ENCODE peak calls at places on chromosomes 4 and X, in four cellular contexts. N, B, H and A are unnamed samples.
A peak's percentile ranks its signal among the peaks of the same experiment; 100 is the strongest.

GRCh38 chrX:15854080-15854655 is 445 bp downstream of the AP1S2 start:
- DNase-seq in N (peak; percentile 2), B (no peak), H (peak; percentile 6), A (no peak)

GRCh38 chr4:1130318-1131186 is 17.2 kb upstream of the RNF212 start:
- DNase-seq in H (peak; percentile 56), B (peak; percentile 57), N (peak; percentile 80), A (no peak)

GRCh38 chrX:68826113-68826980 is 2.5 kb upstream of the EFNB1 start:
- DNase-seq in H (no peak), N (no peak), B (no peak), A (no peak)

GRCh38 chrX:6968231-6968630 is 179.3 kb upstream of the STS start:
- DNase-seq in N (no peak), H (no peak), B (no peak), A (no peak)

GRCh38 chr4:136864580-136865185 is 667.6 kb downstream of the PCDH18 start:
- DNase-seq in B (peak; percentile 69), H (no peak), N (peak; percentile 90), A (peak; percentile 46)

GRCh38 chr4:185597532-185598188 is 62.4 kb upstream of the PDLIM3 start:
- DNase-seq in N (peak; percentile 87), B (peak; percentile 66), H (peak; percentile 41), A (peak; percentile 51)

GRCh38 chrX:338836-339400 is 20.3 kb upstream of the GTPBP6 start:
- DNase-seq in B (no peak), H (no peak), N (no peak), A (no peak)

GRCh38 chr4:109375778-109376414 is 57.7 kb upstream of the SEC24B start:
- DNase-seq in H (no peak), N (no peak), B (no peak), A (no peak)

GRCh38 chrX:10259716-10260115 is 102.9 kb downstream of the CLCN4 start:
- DNase-seq in H (no peak), B (no peak), N (peak; percentile 20), A (peak; percentile 24)

GRCh38 chr4:6992728-6993655 is 50.2 kb upstream of the TADA2B start:
- DNase-seq in N (no peak), H (no peak), B (no peak), A (peak; percentile 51)

GRCh38 chrX:33032700-33033099 is 178.6 kb downstream of the DMD start:
- DNase-seq in B (no peak), N (peak; percentile 48), H (no peak), A (no peak)

GRCh38 chrX:108420481-108420880 is 17.7 kb downstream of the COL4A6 start:
- DNase-seq in N (no peak), H (no peak), B (no peak), A (no peak)

GRCh38 chrX:138775501-138775900 is 64.0 kb upstream of the FGF13 start:
- DNase-seq in H (no peak), B (no peak), N (peak; percentile 54), A (no peak)

GRCh38 chr4:52248836-52249235 is 197.7 kb downstream of the SPATA18 start:
- DNase-seq in H (no peak), N (no peak), B (no peak), A (no peak)

GRCh38 chr4:110184124-110184790 is 14.2 kb downstream of the ELOVL6 start:
- DNase-seq in H (no peak), N (no peak), B (no peak), A (no peak)

GRCh38 chrX:109889289-109890006 is 113.5 kb upstream of the TMEM164 start:
- DNase-seq in H (no peak), B (no peak), N (peak; percentile 47), A (no peak)

GRCh38 chrX:52015794-52016193 is 53.2 kb downstream of the MAGED4B start:
- DNase-seq in H (no peak), B (no peak), N (no peak), A (no peak)

GRCh38 chr4:172515266-172515879 is 653.2 kb upstream of the GALNT7 start:
- DNase-seq in N (no peak), H (no peak), B (no peak), A (no peak)

GRCh38 chr4:118086334-118086733 is 52.0 kb downstream of the NDST3 start:
- DNase-seq in N (peak; percentile 42), B (peak; percentile 62), H (no peak), A (peak; percentile 68)

GRCh38 chrX:116317409-116317808 is 119.0 kb upstream of the SLC6A14 start:
- DNase-seq in N (peak; percentile 85), B (no peak), H (no peak), A (peak; percentile 92)

GRCh38 chr4:3369781-3370660 is 71.7 kb upstream of the HGFAC start:
- DNase-seq in N (peak; percentile 62), H (no peak), B (no peak), A (no peak)

GRCh38 chr4:46656071-46656470 is 253.0 kb downstream of the COX7B2 start:
- DNase-seq in B (no peak), N (no peak), H (no peak), A (no peak)

GRCh38 chr4:94127707-94128328 is 79.8 kb upstream of the SMARCAD1 start:
- DNase-seq in B (peak; percentile 50), N (peak; percentile 49), H (no peak), A (no peak)

GRCh38 chrX:132107291-132107690 is 20.5 kb downstream of the FRMD7 start:
- DNase-seq in H (no peak), B (no peak), N (no peak), A (no peak)

GRCh38 chrX:1491851-1492349 is 39.2 kb upstream of the ASMTL start:
- DNase-seq in B (peak; percentile 66), H (no peak), N (no peak), A (no peak)

GRCh38 chr4:56505269-56506109 is at the start of gene ARL9:
- DNase-seq in N (peak; percentile 50), H (peak; percentile 42), B (no peak), A (no peak)

GRCh38 chr4:8278421-8279287 is 9.1 kb downstream of the HTRA3 start:
- DNase-seq in N (peak; percentile 93), B (no peak), H (no peak), A (no peak)

GRCh38 chr4:141134051-141134450 is 782 bp upstream of the RNF150 start:
- DNase-seq in H (no peak), N (peak; percentile 43), B (no peak), A (no peak)

GRCh38 chr4:2267841-2268240 is 5.9 kb upstream of the MXD4 start:
- DNase-seq in B (no peak), H (no peak), N (no peak), A (no peak)

GRCh38 chr4:73620115-73620792 is at the start of gene RASSF6:
- DNase-seq in N (no peak), H (no peak), B (peak; percentile 55), A (no peak)

GRCh38 chrX:46251755-46252154 is 293.5 kb downstream of the ZNF674 start:
- DNase-seq in B (no peak), H (no peak), N (peak; percentile 64), A (no peak)

GRCh38 chr4:10020871-10021676 is at the start of gene SLC2A9:
- DNase-seq in H (no peak), N (no peak), B (no peak), A (no peak)